ENCODE peak calls at places on chromosomes 3 and 15, in five cellular contexts. O is posterior cingulate gyrus; R is MM.1S; H is stimulated activated CD4-positive, alpha-beta T cell treated with anti-CD3 and anti-CD28 coated beads, Interleukin-4, amount 100 ng/mL, for 4 hours; D is aorta. T is an unnamed sample.

GRCh38 chr3:52973806-52974205 is 72.1 kb downstream of the SFMBT1 start:
- DNase-seq in R (no peak), O (no peak), H (no peak), D (no peak), T (no peak)

GRCh38 chr3:158267015-158267414 is 157.1 kb downstream of the RSRC1 start:
- DNase-seq in H (no peak), D (no peak), R (no peak), O (no peak), T (no peak)

GRCh38 chr3:173371848-173372487 is 25.6 kb upstream of the NLGN1 start:
- DNase-seq in O (peak), H (no peak), R (peak), D (no peak), T (no peak)

GRCh38 chr3:178419078-178419477 is 117.2 kb upstream of the KCNMB2 start:
- DNase-seq in O (no peak), R (no peak), D (no peak), H (no peak), T (no peak)

GRCh38 chr15:64883997-64884511 is 27.6 kb upstream of the ANKDD1A start:
- DNase-seq in O (no peak), H (peak), D (peak), R (no peak), T (peak)

GRCh38 chr3:171585029-171585428 is 124.8 kb upstream of the TNIK start:
- DNase-seq in O (no peak), R (no peak), D (no peak), H (no peak), T (no peak)

GRCh38 chr3:30894521-30895289 is at the start of gene GADL1:
- DNase-seq in R (no peak), O (peak), D (peak), H (no peak), T (no peak)

GRCh38 chr15:54941417-54941816 is 255.3 kb downstream of the RSL24D1 start:
- DNase-seq in D (no peak), O (no peak), H (no peak), R (no peak), T (no peak)

GRCh38 chr15:85443593-85444328 is 63.4 kb downstream of the AKAP13 start:
- DNase-seq in H (no peak), R (peak), O (no peak), D (no peak), T (no peak)

GRCh38 chr15:40306908-40307307 is 827 bp downstream of the PLCB2 start:
- DNase-seq in O (peak), D (peak), H (no peak), R (no peak), T (no peak)

GRCh38 chr3:194205675-194206133 is 69.8 kb downstream of the HES1 start:
- DNase-seq in O (no peak), R (no peak), D (no peak), H (no peak), T (no peak)

GRCh38 chr3:42507751-42508335 is 5.4 kb downstream of the VIPR1 start:
- DNase-seq in H (no peak), D (peak), O (no peak), R (no peak), T (no peak)

GRCh38 chr3:157127268-157127667 is 32.7 kb downstream of the CCNL1 start:
- DNase-seq in H (no peak), D (no peak), R (no peak), O (no peak), T (no peak)

GRCh38 chr15:84608707-84609284 is 8.0 kb downstream of the ZSCAN2 start:
- DNase-seq in O (no peak), H (no peak), D (no peak), R (no peak), T (no peak)

GRCh38 chr3:185362850-185363661 is at the start of gene MAP3K13:
- DNase-seq in R (peak), O (peak), D (peak), H (peak), T (no peak)

GRCh38 chr15:69117431-69117841 is 43.0 kb upstream of the GLCE start:
- DNase-seq in H (no peak), O (no peak), D (no peak), R (no peak), T (no peak)

GRCh38 chr15:96264801-96265515 is 65.5 kb upstream of the NR2F2 start:
- DNase-seq in O (no peak), R (no peak), D (no peak), H (no peak), T (no peak)

GRCh38 chr15:70722266-70723123 is 40.9 kb downstream of the UACA start:
- DNase-seq in R (peak), D (no peak), H (no peak), O (no peak), T (no peak)

GRCh38 chr3:129118745-129119144 is 2.9 kb downstream of the RAB43 start:
- DNase-seq in R (peak), H (peak), D (no peak), O (peak), T (no peak)

GRCh38 chr3:151169262-151169661 is 33.8 kb downstream of the GPR171 start:
- DNase-seq in D (no peak), R (no peak), O (no peak), H (no peak), T (no peak)

GRCh38 chr3:56370991-56371775 is 97.1 kb downstream of the ERC2 start:
- DNase-seq in D (no peak), H (no peak), R (no peak), O (no peak), T (no peak)

GRCh38 chr15:69493406-69493805 is 40.8 kb downstream of the RPLP1 start:
- DNase-seq in D (no peak), O (no peak), H (no peak), R (no peak), T (no peak)

GRCh38 chr3:56782215-56782614 is 19.5 kb downstream of the ARHGEF3 start:
- DNase-seq in O (no peak), R (no peak), H (no peak), D (no peak), T (no peak)

GRCh38 chr3:13015286-13016082 is 57.7 kb downstream of the IQSEC1 start:
- DNase-seq in R (peak), D (peak), H (peak), O (peak), T (peak)

GRCh38 chr3:27585429-27585828 is 101.2 kb upstream of the SLC4A7 start:
- DNase-seq in O (no peak), D (no peak), R (no peak), H (no peak), T (no peak)

GRCh38 chr15:32838820-32839219 is 121.0 kb downstream of the GREM1 start:
- DNase-seq in O (peak), D (no peak), H (no peak), R (no peak), T (no peak)

GRCh38 chr3:196947136-196947859 is 5.0 kb upstream of the NCBP2 start:
- DNase-seq in R (no peak), O (no peak), D (no peak), H (no peak), T (no peak)

GRCh38 chr15:51492528-51492927 is 130.0 kb downstream of the DMXL2 start:
- DNase-seq in H (no peak), O (no peak), R (no peak), D (no peak), T (no peak)

GRCh38 chr3:5022966-5023776 is 43.9 kb downstream of the BHLHE40 start:
- DNase-seq in H (no peak), O (no peak), R (no peak), D (peak), T (no peak)

GRCh38 chr15:49747340-49747739 is 126.5 kb downstream of the DTWD1 start:
- DNase-seq in D (no peak), O (no peak), R (no peak), H (no peak), T (no peak)

GRCh38 chr15:76866716-76867321 is 38.3 kb downstream of the SCAPER start:
- DNase-seq in D (no peak), O (no peak), R (peak), H (no peak), T (no peak)

T was measured in activated T-helper 9 cell treated with anti-CD3 and anti-CD28 coated beads, Interleukin-2, amount 50 U/mL, for 16 hours.